ENCODE peak calls at places on chromosomes 5 and 9, in seven cellular contexts. S is choroid plexus epithelial cell, V is nephron progenitor cell, D is lower lobe of right lung, L is uterus, X is fibroblast of villous mesenchyme, Z is AG09309. R is an unnamed sample.

GRCh38 chr9:128927731-128928411 is 7.1 kb downstream of the PHYHD1 start:
- DNase-seq in S (peak), V (peak), D (peak), L (peak), X (peak), Z (no peak), R (peak)

GRCh38 chr5:116402235-116402634 is 172.4 kb downstream of the SEMA6A start:
- DNase-seq in S (no peak), V (no peak), D (no peak), L (no peak), X (no peak), Z (no peak), R (no peak)

GRCh38 chr5:8686707-8687106 is 817.8 kb downstream of the MTRR start:
- DNase-seq in S (peak), V (no peak), D (no peak), L (no peak), X (no peak), Z (peak), R (peak)

GRCh38 chr5:133423618-133424282 is 188.6 kb downstream of the FSTL4 start:
- DNase-seq in S (peak), V (peak), D (peak), L (no peak), X (peak), Z (no peak), R (peak)

GRCh38 chr9:93988056-93988455 is 32.9 kb upstream of the BARX1 start:
- DNase-seq in S (no peak), V (no peak), D (no peak), L (no peak), X (no peak), Z (no peak), R (no peak)

GRCh38 chr5:139246394-139246793 is 47.1 kb upstream of the MATR3 start:
- DNase-seq in S (peak), V (no peak), D (peak), L (no peak), X (no peak), Z (no peak), R (peak)

GRCh38 chr9:35051069-35051967 is 21.1 kb downstream of the VCP start:
- DNase-seq in S (peak), V (peak), D (no peak), L (peak), X (peak), Z (no peak), R (peak)

GRCh38 chr5:178442361-178443256 is 147.6 kb downstream of the COL23A1 start:
- DNase-seq in S (no peak), V (no peak), D (no peak), L (no peak), X (no peak), Z (no peak), R (no peak)

GRCh38 chr5:67233075-67233474 is 36.5 kb upstream of the CD180 start:
- DNase-seq in S (peak), V (no peak), D (no peak), L (peak), X (peak), Z (no peak), R (peak)

GRCh38 chr9:4222357-4222756 is 77.5 kb downstream of the GLIS3 start:
- DNase-seq in S (no peak), V (no peak), D (no peak), L (no peak), X (no peak), Z (no peak), R (no peak)

GRCh38 chr5:145044970-145045369 is 790.2 kb downstream of the PRELID2 start:
- DNase-seq in S (no peak), V (no peak), D (no peak), L (no peak), X (no peak), Z (no peak), R (no peak)

GRCh38 chr5:143142596-143143435 is 260.7 kb downstream of the NR3C1 start:
- DNase-seq in S (peak), V (no peak), D (no peak), L (peak), X (peak), Z (peak), R (no peak)

GRCh38 chr5:146883496-146883895 is 4.9 kb upstream of the PPP2R2B start:
- DNase-seq in S (no peak), V (no peak), D (no peak), L (no peak), X (no peak), Z (no peak), R (no peak)

GRCh38 chr5:141598389-141599360 is 20.1 kb downstream of the DIAPH1 start:
- DNase-seq in S (peak), V (no peak), D (no peak), L (no peak), X (peak), Z (no peak), R (no peak)

GRCh38 chr5:172282277-172283019 is 1.1 kb downstream of the UBTD2 start:
- DNase-seq in S (no peak), V (no peak), D (no peak), L (no peak), X (no peak), Z (no peak), R (no peak)

GRCh38 chr5:179907570-179908324 is at the start of gene TBC1D9B:
- DNase-seq in S (peak), V (peak), D (peak), L (peak), X (peak), Z (peak), R (no peak)

GRCh38 chr5:123115020-123115419 is 26.0 kb downstream of the PRDM6 start:
- DNase-seq in S (no peak), V (no peak), D (no peak), L (no peak), X (no peak), Z (no peak), R (no peak)

GRCh38 chr5:113167985-113168384 is 191.4 kb downstream of the DCP2 start:
- DNase-seq in S (no peak), V (no peak), D (no peak), L (no peak), X (no peak), Z (no peak), R (no peak)

GRCh38 chr5:109352475-109352874 is 57.3 kb downstream of the PJA2 start:
- DNase-seq in S (no peak), V (no peak), D (no peak), L (no peak), X (no peak), Z (no peak), R (no peak)

GRCh38 chr9:71812385-71812784 is 44.1 kb upstream of the CEMIP2 start:
- DNase-seq in S (peak), V (no peak), D (no peak), L (no peak), X (peak), Z (peak), R (no peak)

GRCh38 chr9:125906893-125907292 is 159.7 kb downstream of the PBX3 start:
- DNase-seq in S (no peak), V (no peak), D (no peak), L (no peak), X (no peak), Z (no peak), R (no peak)

GRCh38 chr5:150077060-150077459 is 9.3 kb downstream of the CSF1R start:
- DNase-seq in S (no peak), V (no peak), D (no peak), L (no peak), X (no peak), Z (no peak), R (no peak)

GRCh38 chr9:93662952-93663572 is 86.7 kb downstream of the PHF2 start:
- DNase-seq in S (no peak), V (no peak), D (no peak), L (no peak), X (no peak), Z (no peak), R (no peak)

GRCh38 chr5:172729588-172729987 is 41.4 kb downstream of the DUSP1 start:
- DNase-seq in S (no peak), V (no peak), D (no peak), L (no peak), X (no peak), Z (no peak), R (no peak)

GRCh38 chr9:80285325-80285724 is 713.6 kb downstream of the TLE4 start:
- DNase-seq in S (peak), V (no peak), D (no peak), L (no peak), X (peak), Z (no peak), R (peak)

GRCh38 chr9:89667730-89668129 is 62.9 kb downstream of the GADD45G start:
- DNase-seq in S (no peak), V (no peak), D (peak), L (no peak), X (no peak), Z (no peak), R (no peak)

GRCh38 chr9:76297721-76298239 is 96.4 kb downstream of the RFK start:
- DNase-seq in S (peak), V (peak), D (no peak), L (peak), X (peak), Z (peak), R (peak)

GRCh38 chr9:130995399-130995941 is 13.5 kb upstream of the LAMC3 start:
- DNase-seq in S (peak), V (no peak), D (peak), L (no peak), X (peak), Z (no peak), R (peak)

GRCh38 chr5:37005946-37006540 is 129.5 kb downstream of the NIPBL start:
- DNase-seq in S (peak), V (no peak), D (no peak), L (no peak), X (peak), Z (no peak), R (no peak)

GRCh38 chr5:78699565-78700143 is 51.1 kb upstream of the LHFPL2 start:
- DNase-seq in S (peak), V (no peak), D (no peak), L (no peak), X (peak), Z (peak), R (peak)

GRCh38 chr9:98854206-98854756 is 46.8 kb downstream of the GALNT12 start:
- DNase-seq in S (no peak), V (no peak), D (no peak), L (no peak), X (peak), Z (peak), R (no peak)

GRCh38 chr5:142324871-142325676 is at the start of gene SPRY4:
- DNase-seq in S (peak), V (peak), D (peak), L (peak), X (peak), Z (peak), R (peak)

GRCh38 chr5:53739111-53739510 is 178.7 kb downstream of the NDUFS4 start:
- DNase-seq in S (no peak), V (no peak), D (no peak), L (no peak), X (no peak), Z (no peak), R (no peak)

GRCh38 chr5:58844395-58844794 is 261.5 kb downstream of the RAB3C start:
- DNase-seq in S (no peak), V (no peak), D (no peak), L (no peak), X (no peak), Z (no peak), R (no peak)

GRCh38 chr5:38921174-38921573 is 75.4 kb downstream of the OSMR start:
- DNase-seq in S (peak), V (peak), D (no peak), L (no peak), X (peak), Z (no peak), R (no peak)

GRCh38 chr9:130606887-130607582 is 27.7 kb downstream of the FUBP3 start:
- DNase-seq in S (peak), V (no peak), D (no peak), L (no peak), X (no peak), Z (no peak), R (peak)

GRCh38 chr9:127144670-127145458 is 22.4 kb upstream of the ANGPTL2 start:
- DNase-seq in S (no peak), V (no peak), D (no peak), L (peak), X (peak), Z (no peak), R (no peak)

GRCh38 chr5:177378884-177379883 is 5.0 kb upstream of the SLC34A1 start:
- DNase-seq in S (peak), V (no peak), D (no peak), L (no peak), X (peak), Z (no peak), R (peak)

GRCh38 chr9:87107072-87107471 is 159.8 kb upstream of the GAS1 start:
- DNase-seq in S (peak), V (no peak), D (no peak), L (no peak), X (no peak), Z (no peak), R (no peak)

DNA sequence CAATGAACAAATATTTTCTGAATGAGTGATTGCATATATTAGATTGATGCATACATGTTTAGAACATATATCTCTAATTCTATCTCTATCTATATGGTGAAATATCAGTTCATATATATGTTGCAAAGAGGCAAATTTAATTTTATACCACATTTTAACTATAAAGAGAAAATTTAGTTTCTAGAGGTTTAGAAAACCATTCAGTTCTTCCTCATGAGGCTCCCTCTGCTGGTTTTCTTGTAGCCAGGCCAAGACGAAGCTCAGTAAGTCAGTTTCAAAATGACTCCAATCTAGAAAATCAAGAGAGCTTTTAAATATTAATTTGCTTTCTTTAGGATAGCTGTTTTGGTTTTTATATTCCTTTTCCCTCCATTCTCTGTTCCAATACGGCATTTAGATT is 312.1 kb downstream of the TMEM232 start:
- DNase-seq in S (peak), V (no peak), D (no peak), L (no peak), X (peak), Z (no peak), R (peak)
- TF ChIP-seq CTCF in S (peak), V (no peak), D (peak), L (peak), X (peak), Z (peak), R (peak)

GRCh38 chr9:111979561-111979960 is 82.9 kb downstream of the UGCG start:
- DNase-seq in S (no peak), V (no peak), D (no peak), L (no peak), X (no peak), Z (no peak), R (no peak)

GRCh38 chr9:111978616-111979015 is 82.0 kb downstream of the UGCG start:
- DNase-seq in S (no peak), V (no peak), D (no peak), L (no peak), X (peak), Z (no peak), R (no peak)

GRCh38 chr9:111980398-111980797 is 83.8 kb downstream of the UGCG start:
- DNase-seq in S (no peak), V (no peak), D (no peak), L (no peak), X (no peak), Z (no peak), R (no peak)

GRCh38 chr9:111974092-111974681 is 77.6 kb downstream of the UGCG start:
- DNase-seq in S (peak), V (peak), D (no peak), L (no peak), X (peak), Z (peak), R (peak)

GRCh38 chr9:111975709-111976108 is 79.1 kb downstream of the UGCG start:
- DNase-seq in S (no peak), V (no peak), D (peak), L (no peak), X (no peak), Z (no peak), R (no peak)
- TF ChIP-seq CTCF in S (no peak), V (no peak), D (peak), L (no peak), X (no peak), Z (no peak), R (peak)

GRCh38 chr5:103587185-103587748 is 24.7 kb upstream of the NUDT12 start:
- DNase-seq in S (peak), V (no peak), D (no peak), L (no peak), X (peak), Z (no peak), R (no peak)
- TF ChIP-seq CTCF in S (peak), V (peak), D (peak), L (no peak), X (peak), Z (peak), R (peak)

GRCh38 chr5:84382363-84383295 is 2.1 kb downstream of the EDIL3 start:
- DNase-seq in S (peak), V (peak), D (peak), L (peak), X (no peak), Z (no peak), R (peak)
- TF ChIP-seq CTCF in S (peak), V (no peak), D (no peak), L (no peak), X (no peak), Z (no peak), R (peak)

DNA sequence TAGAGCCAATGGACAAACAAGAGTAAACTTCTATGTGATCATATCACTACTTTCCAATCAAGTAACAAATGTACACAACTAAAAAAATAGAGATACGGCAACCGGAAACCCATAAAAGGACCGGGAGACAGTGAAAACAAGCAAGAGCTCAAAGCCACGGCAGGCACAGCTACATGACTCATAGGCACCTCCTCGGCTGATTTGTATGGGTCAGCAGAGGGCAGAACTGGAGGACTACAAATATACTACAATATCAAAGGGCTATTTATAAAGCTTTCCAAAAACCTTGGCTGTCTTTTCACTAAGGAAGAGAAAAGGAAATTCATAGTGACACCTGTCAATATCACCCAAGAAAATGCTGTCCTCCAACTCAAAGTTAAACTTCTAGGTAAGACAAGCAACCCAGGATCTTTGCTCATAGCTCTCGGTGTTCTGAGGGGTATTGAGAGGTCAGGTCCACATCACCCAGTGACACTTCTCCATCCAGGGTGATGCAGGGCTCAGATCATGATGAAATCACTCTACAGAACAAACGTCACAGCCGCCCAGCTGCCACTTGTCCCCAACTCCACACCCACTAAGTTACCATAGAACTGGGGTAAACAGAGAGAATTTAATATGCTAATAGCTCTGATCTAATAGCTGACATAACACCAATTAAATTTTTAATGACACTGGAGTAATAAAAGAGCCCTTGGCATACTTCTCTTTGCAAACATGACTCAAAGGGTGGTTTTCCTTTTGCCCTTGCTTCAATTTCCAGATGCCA is 41.3 kb downstream of the PFDN1 start:
- DNase-seq in S (peak), V (no peak), D (peak), L (peak), X (peak), Z (peak), R (peak)
- TF ChIP-seq CTCF in S (peak), V (no peak), D (no peak), L (no peak), X (no peak), Z (no peak), R (peak)

DNA sequence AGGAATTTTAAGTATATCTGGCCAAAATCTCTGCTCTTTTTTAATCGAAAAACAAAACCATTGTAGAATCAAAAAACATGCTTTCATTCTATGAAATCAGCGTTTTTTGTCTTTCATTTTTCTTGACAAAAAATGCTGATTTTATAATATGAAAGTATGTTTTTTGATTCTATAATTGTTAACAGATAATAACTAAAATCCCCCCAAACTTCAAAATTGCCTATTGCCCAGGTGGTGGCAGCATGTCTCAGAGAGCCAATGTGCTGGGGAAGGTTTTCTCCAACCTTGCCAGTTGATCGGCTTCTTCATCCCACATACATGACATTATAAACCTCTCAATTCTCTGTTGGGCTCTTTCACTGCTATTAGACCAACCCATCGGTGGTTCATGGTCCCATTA is 5.1 kb upstream of the SMIM15 start:
- DNase-seq in S (peak), V (no peak), D (no peak), L (no peak), X (peak), Z (peak), R (peak)
- TF ChIP-seq CTCF in S (peak), V (no peak), D (peak), L (no peak), X (peak), Z (peak), R (peak)